ENCODE peak calls at places on chromosomes 16 and 17, in seven cellular contexts. I is IMR-90, Y is lung, S is kidney tubule cell, K is T-helper 1 cell, V is T-cell, A is NCI-H510A. N is an unnamed sample.

GRCh38 chr17:77313831-77314230 is 173.1 kb downstream of the SEC14L1 start:
- DNase-seq in I (no peak), Y (no peak), S (no peak), K (peak), V (no peak), A (no peak), N (no peak)

GRCh38 chr16:66189951-66190350 is 176.5 kb upstream of the CDH5 start:
- DNase-seq in I (peak), Y (peak), S (no peak), K (no peak), V (no peak), A (no peak), N (peak)

GRCh38 chr17:78019367-78019975 is 61.0 kb downstream of the TNRC6C start:
- DNase-seq in I (peak), Y (no peak), S (peak), K (no peak), V (no peak), A (no peak), N (peak)

GRCh38 chr17:57915980-57916757 is 39.0 kb downstream of the CUEDC1 start:
- DNase-seq in I (peak), Y (no peak), S (no peak), K (no peak), V (no peak), A (peak), N (no peak)

GRCh38 chr16:85276741-85277140 is 164.5 kb upstream of the CIBAR2 start:
- DNase-seq in I (no peak), Y (no peak), S (no peak), K (no peak), V (no peak), A (no peak), N (no peak)

GRCh38 chr17:38719943-38720641 is 10.0 kb upstream of the CISD3 start:
- DNase-seq in I (no peak), Y (no peak), S (no peak), K (no peak), V (no peak), A (no peak), N (no peak)

GRCh38 chr16:54244061-54244886 is 42.3 kb downstream of the IRX3 start:
- DNase-seq in I (no peak), Y (no peak), S (no peak), K (no peak), V (no peak), A (no peak), N (no peak)

GRCh38 chr16:52825882-52826281 is 226.8 kb downstream of the CHD9NB start:
- DNase-seq in I (no peak), Y (no peak), S (peak), K (no peak), V (no peak), A (peak), N (no peak)

GRCh38 chr17:59155439-59156177 is at the start of gene PRR11:
- DNase-seq in I (peak), Y (peak), S (peak), K (peak), V (peak), A (peak), N (no peak)

GRCh38 chr16:26317885-26318284 is 626.1 kb downstream of the HS3ST4 start:
- DNase-seq in I (no peak), Y (no peak), S (no peak), K (no peak), V (no peak), A (peak), N (no peak)

GRCh38 chr17:61458000-61458399 is 5.8 kb downstream of the TBX4 start:
- DNase-seq in I (no peak), Y (no peak), S (no peak), K (no peak), V (no peak), A (no peak), N (no peak)

GRCh38 chr16:73420244-73421040 is 372.5 kb upstream of the ZFHX3 start:
- DNase-seq in I (no peak), Y (no peak), S (peak), K (no peak), V (no peak), A (no peak), N (peak)

GRCh38 chr17:44672479-44673093 is 16.3 kb downstream of the MEIOC start:
- DNase-seq in I (peak), Y (no peak), S (peak), K (no peak), V (no peak), A (no peak), N (peak)

GRCh38 chr17:40025991-40026815 is 11.0 kb downstream of the CSF3 start:
- DNase-seq in I (no peak), Y (no peak), S (no peak), K (no peak), V (peak), A (peak), N (peak)

GRCh38 chr16:56729736-56730662 is at the start of gene NUP93:
- DNase-seq in I (peak), Y (peak), S (peak), K (peak), V (peak), A (peak), N (peak)

GRCh38 chr17:2405247-2405926 is 4.5 kb upstream of the MNT start:
- DNase-seq in I (peak), Y (no peak), S (peak), K (no peak), V (no peak), A (no peak), N (peak)

GRCh38 chr17:78131172-78132085 is 858 bp downstream of the TMC8 start:
- DNase-seq in I (no peak), Y (no peak), S (no peak), K (peak), V (no peak), A (no peak), N (no peak)

GRCh38 chr16:85629853-85630252 is 16.7 kb downstream of the GSE1 start:
- DNase-seq in I (no peak), Y (no peak), S (no peak), K (no peak), V (no peak), A (no peak), N (no peak)

GRCh38 chr17:1365445-1366039 is 34.5 kb downstream of the YWHAE start:
- DNase-seq in I (peak), Y (peak), S (peak), K (peak), V (peak), A (peak), N (peak)

GRCh38 chr17:77810536-77810935 is 148.0 kb upstream of the TNRC6C start:
- DNase-seq in I (peak), Y (no peak), S (no peak), K (no peak), V (no peak), A (no peak), N (peak)

GRCh38 chr17:80898706-80899105 is 92.9 kb upstream of the CHMP6 start:
- DNase-seq in I (no peak), Y (no peak), S (peak), K (no peak), V (no peak), A (peak), N (no peak)

GRCh38 chr16:88831838-88832237 is 20.1 kb upstream of the APRT start:
- DNase-seq in I (no peak), Y (no peak), S (no peak), K (no peak), V (no peak), A (no peak), N (no peak)

GRCh38 chr17:1234455-1234854 is 35.8 kb upstream of the BHLHA9 start:
- DNase-seq in I (no peak), Y (no peak), S (no peak), K (no peak), V (no peak), A (no peak), N (no peak)

GRCh38 chr16:87924937-87925670 is 11.2 kb downstream of the CA5A start:
- DNase-seq in I (no peak), Y (no peak), S (peak), K (no peak), V (no peak), A (peak), N (peak)

GRCh38 chr16:81469710-81470481 is 25.3 kb downstream of the CMIP start:
- DNase-seq in I (no peak), Y (no peak), S (no peak), K (no peak), V (peak), A (no peak), N (no peak)

GRCh38 chr16:58040496-58040846 is 14.9 kb downstream of the MMP15 start:
- DNase-seq in I (no peak), Y (no peak), S (no peak), K (no peak), V (no peak), A (no peak), N (no peak)

GRCh38 chr16:26177438-26177837 is 485.7 kb downstream of the HS3ST4 start:
- DNase-seq in I (no peak), Y (no peak), S (no peak), K (no peak), V (no peak), A (no peak), N (no peak)

GRCh38 chr16:56807011-56807675 is 57.9 kb upstream of the SLC12A3 start:
- DNase-seq in I (peak), Y (no peak), S (peak), K (no peak), V (no peak), A (no peak), N (peak)

GRCh38 chr16:67949645-67950044 is 5.7 kb upstream of the LCAT start:
- DNase-seq in I (no peak), Y (no peak), S (no peak), K (no peak), V (no peak), A (no peak), N (no peak)

GRCh38 chr17:65495255-65496060 is 66.0 kb downstream of the AXIN2 start:
- DNase-seq in I (no peak), Y (peak), S (peak), K (no peak), V (peak), A (peak), N (no peak)

GRCh38 chr17:65261682-65262636 is 124.8 kb downstream of the RGS9 start:
- DNase-seq in I (peak), Y (no peak), S (peak), K (no peak), V (no peak), A (no peak), N (peak)

GRCh38 chr16:14963281-14964173 is 11.3 kb upstream of the PDXDC1 start:
- DNase-seq in I (no peak), Y (no peak), S (no peak), K (no peak), V (no peak), A (no peak), N (no peak)

GRCh38 chr16:86961133-86961720 is 356.0 kb downstream of the C16orf95 start:
- DNase-seq in I (peak), Y (no peak), S (no peak), K (no peak), V (no peak), A (no peak), N (no peak)

GRCh38 chr17:74177018-74177450 is 26.4 kb upstream of the RPL38 start:
- DNase-seq in I (peak), Y (no peak), S (peak), K (no peak), V (no peak), A (no peak), N (peak)

GRCh38 chr17:28728364-28729200 is at the start of gene NEK8:
- DNase-seq in I (peak), Y (peak), S (peak), K (peak), V (peak), A (peak), N (peak)

GRCh38 chr17:44892250-44892649 is 7.0 kb downstream of the EFTUD2 start:
- DNase-seq in I (no peak), Y (no peak), S (no peak), K (no peak), V (no peak), A (no peak), N (no peak)

GRCh38 chr17:17053446-17054379 is 11.5 kb downstream of the MPRIP start:
- DNase-seq in I (no peak), Y (no peak), S (no peak), K (no peak), V (no peak), A (no peak), N (no peak)

GRCh38 chr17:78806451-78806850 is 24.4 kb upstream of the CYTH1 start:
- DNase-seq in I (no peak), Y (no peak), S (no peak), K (peak), V (no peak), A (no peak), N (peak)